ENCODE peak calls at places on chromosome 6, in ten cellular contexts. V, Z, C, X, W, P, U, T, Y and A are unnamed samples.

GRCh38 chr6:83853178-83853967 is at the start of gene RIPPLY2:
- DNase-seq in V (peak; percentile 38), Z (no peak), C (no peak), X (peak; percentile 45), W (peak; percentile 71), P (no peak), U (no peak), T (no peak), Y (no peak), A (peak; percentile 49)

GRCh38 chr6:108966855-108967755 is 118.9 kb downstream of the ARMC2 start:
- DNase-seq in V (no peak), Z (no peak), C (no peak), X (peak; percentile 65), W (peak; percentile 47), P (peak; percentile 41), U (no peak), T (no peak), Y (no peak), A (peak; percentile 56)

GRCh38 chr6:24802271-24803059 is 3.7 kb upstream of the ARMH2 start:
- DNase-seq in V (no peak), Z (no peak), C (no peak), X (peak; percentile 10), W (no peak), P (no peak), U (no peak), T (no peak), Y (no peak), A (no peak)

GRCh38 chr6:13328875-13329183 is 492 bp upstream of the TBC1D7 start:
- DNase-seq in V (no peak), Z (no peak), C (no peak), X (no peak), W (no peak), P (no peak), U (no peak), T (no peak), Y (no peak), A (no peak)

GRCh38 chr6:170449231-170449630 is 103.9 kb downstream of the PSMB1 start:
- DNase-seq in V (no peak), Z (no peak), C (no peak), X (peak; percentile 59), W (no peak), P (no peak), U (no peak), T (no peak), Y (no peak), A (no peak)

GRCh38 chr6:84897874-84898635 is 133.7 kb upstream of the TBX18 start:
- DNase-seq in V (no peak), Z (no peak), C (no peak), X (peak; percentile 22), W (no peak), P (no peak), U (no peak), T (peak; percentile 24), Y (no peak), A (no peak)

GRCh38 chr6:166087848-166088247 is 79.8 kb downstream of the TBXT start:
- DNase-seq in V (no peak), Z (no peak), C (no peak), X (no peak), W (no peak), P (no peak), U (no peak), T (no peak), Y (no peak), A (no peak)

GRCh38 chr6:99216959-99217358 is 132.5 kb downstream of the FAXC start:
- DNase-seq in V (no peak), Z (no peak), C (no peak), X (no peak), W (peak; percentile 31), P (no peak), U (no peak), T (no peak), Y (no peak), A (no peak)

GRCh38 chr6:38724343-38724742 is 9.2 kb downstream of the DNAH8 start:
- DNase-seq in V (no peak), Z (no peak), C (no peak), X (no peak), W (no peak), P (no peak), U (no peak), T (no peak), Y (no peak), A (no peak)

GRCh38 chr6:156599977-156600647 is 177.1 kb upstream of the ARID1B start:
- DNase-seq in V (no peak), Z (peak; percentile 70), C (no peak), X (no peak), W (no peak), P (no peak), U (no peak), T (no peak), Y (peak; percentile 64), A (no peak)

DNA sequence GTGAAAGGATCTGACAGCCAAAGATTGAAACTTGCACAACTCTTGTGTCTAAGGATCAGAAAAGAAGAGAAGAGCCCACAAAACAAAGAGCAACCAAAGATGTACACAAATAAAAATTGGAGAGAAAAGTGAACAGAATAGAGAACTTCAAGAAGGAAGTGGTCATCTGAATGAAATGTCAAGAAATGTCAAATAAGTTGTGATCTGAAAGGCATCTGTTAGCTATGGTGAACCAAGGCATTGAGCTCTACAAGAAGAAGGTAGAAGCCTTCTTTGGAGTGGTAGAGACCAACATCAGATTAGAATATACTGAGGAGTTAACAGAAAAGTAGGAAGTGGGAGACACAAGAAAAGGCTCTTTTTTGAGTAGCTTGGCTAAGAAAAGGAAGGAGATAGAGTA is 28.5 kb downstream of the IL17F start:
- DNase-seq in V (no peak), Z (no peak), C (no peak), X (no peak), W (no peak), P (no peak), U (no peak), T (no peak), Y (no peak), A (no peak)
- TF ChIP-seq CTCF in V (no peak), Z (no peak), C (no peak), X (no peak), W (no peak), P (no peak), U (no peak), T (no peak), Y (no peak), A (no peak)

DNA sequence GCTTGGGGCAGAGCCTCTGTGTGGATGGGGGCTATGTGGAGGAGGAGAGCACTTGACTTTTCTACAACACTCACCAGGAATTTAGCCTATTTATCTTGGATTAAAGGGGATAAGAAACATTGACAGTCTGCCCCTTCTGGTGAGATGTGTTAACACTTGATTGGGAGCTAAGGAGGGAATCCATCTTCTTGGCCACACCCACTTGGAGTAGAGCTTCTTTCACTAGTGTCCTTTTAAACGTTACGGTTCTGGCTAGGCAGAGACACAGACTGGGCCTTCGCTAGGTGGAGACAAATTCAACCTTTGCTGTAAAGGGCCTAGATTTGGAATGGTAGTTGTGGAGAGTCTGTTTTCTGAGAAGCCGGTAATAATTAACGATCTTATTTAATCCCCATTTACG is 15.5 kb upstream of the TPBG start:
- DNase-seq in V (no peak), Z (no peak), C (no peak), X (no peak), W (no peak), P (no peak), U (no peak), T (no peak), Y (no peak), A (no peak)
- TF ChIP-seq CTCF in V (no peak), Z (no peak), C (no peak), X (no peak), W (no peak), P (no peak), U (no peak), T (no peak), Y (no peak), A (no peak)

DNA sequence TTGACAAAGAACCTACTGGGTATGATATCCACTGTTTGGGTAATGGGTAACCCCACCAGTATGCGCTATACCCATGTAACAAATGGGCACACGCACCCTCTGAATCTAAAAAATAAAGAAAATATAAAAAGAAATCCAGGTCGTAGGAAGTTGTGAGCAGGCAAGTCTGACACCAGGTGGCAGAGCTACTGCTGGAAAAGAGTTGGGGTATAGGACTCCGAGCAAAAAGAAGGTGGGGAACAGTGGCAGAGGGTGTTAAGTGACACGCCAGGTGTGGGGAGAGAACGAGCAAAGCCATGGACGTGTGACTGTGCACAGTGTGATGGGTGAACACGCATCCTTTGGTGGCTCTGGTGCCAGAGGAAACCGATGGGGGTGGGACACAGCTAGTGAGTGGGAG is 46.7 kb downstream of the NOX3 start:
- DNase-seq in V (no peak), Z (no peak), C (no peak), X (no peak), W (peak; percentile 22), P (no peak), U (no peak), T (no peak), Y (no peak), A (no peak)
- TF ChIP-seq CTCF in V (no peak), Z (no peak), C (no peak), X (no peak), W (no peak), P (no peak), U (no peak), T (no peak), Y (no peak), A (no peak)

GRCh38 chr6:107186047-107186446 is 70.7 kb upstream of the BEND3 start:
- DNase-seq in V (no peak), Z (no peak), C (no peak), X (no peak), W (no peak), P (no peak), U (no peak), T (no peak), Y (no peak), A (no peak)

GRCh38 chr6:107180114-107180513 is 64.8 kb upstream of the BEND3 start:
- DNase-seq in V (no peak), Z (no peak), C (no peak), X (no peak), W (no peak), P (no peak), U (no peak), T (no peak), Y (no peak), A (no peak)

GRCh38 chr6:107187630-107188029 is 72.3 kb upstream of the BEND3 start:
- DNase-seq in V (no peak), Z (no peak), C (no peak), X (no peak), W (no peak), P (no peak), U (no peak), T (no peak), Y (no peak), A (no peak)

GRCh38 chr6:107185570-107185969 is 70.3 kb upstream of the BEND3 start:
- DNase-seq in V (peak; percentile 11), Z (no peak), C (no peak), X (peak; percentile 6), W (no peak), P (no peak), U (no peak), T (no peak), Y (no peak), A (no peak)
- TF ChIP-seq CTCF in V (no peak), Z (no peak), C (no peak), X (peak; percentile 28), W (no peak), P (no peak), U (no peak), T (peak; percentile 11), Y (no peak), A (no peak)

GRCh38 chr6:31870385-31870921 is 7.8 kb upstream of the NEU1 start:
- DNase-seq in V (no peak), Z (no peak), C (no peak), X (no peak), W (peak; percentile 29), P (no peak), U (no peak), T (no peak), Y (no peak), A (no peak)
- TF ChIP-seq CTCF in V (no peak), Z (no peak), C (no peak), X (peak; percentile 1), W (no peak), P (no peak), U (no peak), T (no peak), Y (no peak), A (no peak)

GRCh38 chr6:150685860-150686259 is 86.2 kb downstream of the PLEKHG1 start:
- DNase-seq in V (peak; percentile 47), Z (no peak), C (peak; percentile 59), X (no peak), W (peak; percentile 87), P (no peak), U (no peak), T (no peak), Y (no peak), A (peak; percentile 52)
- TF ChIP-seq CTCF in V (peak; percentile 74), Z (peak; percentile 29), C (peak; percentile 75), X (peak; percentile 48), W (peak; percentile 84), P (no peak), U (no peak), T (peak; percentile 78), Y (no peak), A (no peak)